ENCODE peak calls at places on chromosomes 4 and X, in six cellular contexts. L is H7, M is AG10803, Y is cardiac fibroblast, O is A549, G is SJSA1. R is an unnamed sample.

GRCh38 chrX:75547783-75548182 is 24.9 kb upstream of the ZDHHC15 start:
- DNase-seq in L (no peak), M (peak; percentile 1), Y (peak; percentile 1), O (no peak), G (no peak), R (peak; percentile 18)

GRCh38 chrX:11376163-11376562 is 83.0 kb downstream of the AMELX start:
- DNase-seq in L (no peak), M (no peak), Y (no peak), O (no peak), G (no peak), R (no peak)

GRCh38 chr4:150385606-150386005 is 196.3 kb upstream of the MAB21L2 start:
- DNase-seq in L (no peak), M (peak; percentile 95), Y (peak; percentile 94), O (no peak), G (no peak), R (peak; percentile 73)

GRCh38 chrX:12895856-12896255 is 10.6 kb upstream of the TLR8 start:
- DNase-seq in L (no peak), M (no peak), Y (peak; percentile 6), O (no peak), G (no peak), R (peak; percentile 48)

GRCh38 chr4:118774989-118775388 is 60.9 kb downstream of the SEC24D start:
- DNase-seq in L (no peak), M (no peak), Y (peak; percentile 45), O (no peak), G (no peak), R (no peak)

GRCh38 chr4:166675411-166675810 is 558.9 kb downstream of the SPOCK3 start:
- DNase-seq in L (no peak), M (no peak), Y (peak; percentile 61), O (no peak), G (no peak), R (no peak)

GRCh38 chrX:143632625-143633387 is 3.1 kb downstream of the SLITRK4 start:
- DNase-seq in L (no peak), M (no peak), Y (peak; percentile 40), O (no peak), G (no peak), R (peak; percentile 80)

GRCh38 chrX:17601816-17602215 is 135.5 kb upstream of the SCML1 start:
- DNase-seq in L (peak; percentile 23), M (no peak), Y (no peak), O (no peak), G (no peak), R (no peak)

GRCh38 chrX:67613366-67613765 is 69.5 kb downstream of the AR start:
- DNase-seq in L (no peak), M (peak; percentile 28), Y (peak; percentile 48), O (no peak), G (peak; percentile 54), R (no peak)

GRCh38 chrX:140762061-140762460 is 52.5 kb downstream of the LINC00632 start:
- DNase-seq in L (peak; percentile 29), M (peak; percentile 74), Y (peak; percentile 76), O (peak; percentile 21), G (peak; percentile 12), R (peak; percentile 67)

GRCh38 chr4:13888112-13888511 is 260.6 kb upstream of the BOD1L1 start:
- DNase-seq in L (no peak), M (peak; percentile 94), Y (peak; percentile 96), O (no peak), G (peak; percentile 80), R (no peak)

GRCh38 chr4:148214529-148215166 is 227.6 kb downstream of the NR3C2 start:
- DNase-seq in L (no peak), M (peak; percentile 52), Y (no peak), O (no peak), G (no peak), R (no peak)

GRCh38 chr4:31097999-31098398 is 377.8 kb downstream of the PCDH7 start:
- DNase-seq in L (no peak), M (no peak), Y (no peak), O (no peak), G (no peak), R (no peak)

GRCh38 chr4:87150498-87151261 is 69.7 kb downstream of the KLHL8 start:
- DNase-seq in L (peak; percentile 48), M (peak; percentile 69), Y (peak; percentile 84), O (peak; percentile 13), G (peak; percentile 74), R (peak; percentile 79)

GRCh38 chrX:129876734-129877395 is 29.1 kb upstream of the UTP14A start:
- DNase-seq in L (no peak), M (peak; percentile 69), Y (peak; percentile 68), O (peak; percentile 15), G (peak; percentile 75), R (no peak)

GRCh38 chr4:84401669-84402068 is 97.4 kb downstream of the NKX6-1 start:
- DNase-seq in L (no peak), M (no peak), Y (no peak), O (no peak), G (no peak), R (no peak)

GRCh38 chr4:26028793-26029511 is 114.9 kb downstream of the SMIM20 start:
- DNase-seq in L (peak; percentile 89), M (peak; percentile 65), Y (peak; percentile 71), O (no peak), G (no peak), R (peak; percentile 83)
- H3K4me3 ChIP-seq in L (peak overlapping the region; percentile 49), M (peak overlapping the region; percentile 15), Y (no peak overlapping the region), O (no peak overlapping the region), G (no peak overlapping the region), R (no peak overlapping the region)

DNA sequence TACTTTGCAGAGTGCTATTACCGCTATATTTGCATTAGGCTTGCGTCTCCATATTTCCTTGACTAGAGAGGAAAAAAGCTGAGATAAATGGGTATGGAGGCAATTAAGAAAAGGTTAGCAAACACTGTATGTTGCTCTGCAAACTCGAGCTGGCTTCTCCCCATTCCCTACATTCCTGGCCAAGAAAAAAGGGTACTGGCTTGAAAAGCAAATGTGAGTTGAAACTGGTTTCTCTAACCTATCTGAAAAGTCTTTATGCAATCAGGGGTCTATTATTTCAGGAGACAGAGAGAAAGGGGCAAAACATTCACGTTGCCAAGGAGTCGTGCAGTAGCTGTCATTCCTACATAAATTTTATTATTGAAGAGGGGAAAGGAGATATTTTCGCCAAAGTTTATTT is 2.1 kb downstream of the TMEM47 start:
- DNase-seq in L (no peak), M (peak; percentile 33), Y (peak; percentile 22), O (no peak), G (peak; percentile 37), R (peak; percentile 28)
- H3K4me3 ChIP-seq in L (peak overlapping the region; percentile 66), M (peak overlapping the region; percentile 80), Y (peak overlapping the region; percentile 75), O (no peak overlapping the region), G (peak overlapping the region; percentile 78), R (peak overlapping the region; percentile 77)

GRCh38 chrX:102958794-102959193 is 21.7 kb downstream of the RAB40AL start:
- DNase-seq in L (no peak), M (no peak), Y (peak; percentile 9), O (no peak), G (no peak), R (peak; percentile 5)
- H3K4me3 ChIP-seq in L (no peak overlapping the region), M (no peak overlapping the region), Y (no peak overlapping the region), O (no peak overlapping the region), G (no peak overlapping the region), R (no peak overlapping the region)

GRCh38 chr4:109043286-109043685 is 259.2 kb downstream of the COL25A1 start:
- DNase-seq in L (no peak), M (no peak), Y (no peak), O (no peak), G (no peak), R (no peak)

GRCh38 chr4:109044446-109044845 is 258.0 kb downstream of the COL25A1 start:
- DNase-seq in L (no peak), M (no peak), Y (peak; percentile 26), O (no peak), G (no peak), R (no peak)

GRCh38 chr4:109049926-109050325 is 252.5 kb downstream of the COL25A1 start:
- DNase-seq in L (no peak), M (no peak), Y (no peak), O (no peak), G (no peak), R (no peak)

GRCh38 chr4:109051054-109051453 is 251.4 kb downstream of the COL25A1 start:
- DNase-seq in L (no peak), M (no peak), Y (no peak), O (no peak), G (no peak), R (no peak)

GRCh38 chr4:109046549-109047171 is 255.8 kb downstream of the COL25A1 start:
- DNase-seq in L (no peak), M (peak; percentile 63), Y (peak; percentile 58), O (no peak), G (no peak), R (peak; percentile 82)
- H3K4me3 ChIP-seq in L (no peak overlapping the region), M (peak overlapping the region; percentile 49), Y (peak overlapping the region; percentile 4), O (no peak overlapping the region), G (no peak overlapping the region), R (no peak overlapping the region)

DNA sequence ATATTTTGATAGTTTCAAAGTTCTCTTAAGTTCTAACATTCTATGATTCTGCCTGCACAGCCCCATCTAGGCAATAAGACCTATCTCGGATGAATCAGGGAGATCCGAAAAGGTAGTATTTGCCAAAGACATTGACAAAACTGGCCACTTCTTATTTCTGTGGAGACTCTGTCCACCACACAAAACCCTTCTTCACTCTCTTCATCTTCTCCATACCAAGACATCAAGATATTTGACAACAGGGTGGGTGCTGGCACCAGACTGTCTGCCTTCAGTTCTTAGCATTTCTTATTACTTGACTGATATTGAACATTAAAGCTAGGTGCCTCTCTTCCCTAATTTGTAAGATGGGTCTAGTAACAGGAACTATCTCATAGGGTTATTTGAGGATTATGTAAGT is 1.8 kb upstream of the UNC5C start:
- DNase-seq in L (no peak), M (no peak), Y (no peak), O (no peak), G (no peak), R (no peak)
- H3K4me3 ChIP-seq in L (no peak overlapping the region), M (no peak overlapping the region), Y (no peak overlapping the region), O (no peak overlapping the region), G (no peak overlapping the region), R (peak overlapping the region; percentile 79)

GRCh38 chr4:94653984-94654609 is 103.7 kb upstream of the BMPR1B start:
- DNase-seq in L (no peak), M (no peak), Y (no peak), O (peak; percentile 24), G (no peak), R (no peak)

GRCh38 chr4:94654714-94655113 is 103.0 kb upstream of the BMPR1B start:
- DNase-seq in L (no peak), M (no peak), Y (no peak), O (no peak), G (no peak), R (no peak)

GRCh38 chr4:94650129-94650495 is 107.6 kb upstream of the BMPR1B start:
- DNase-seq in L (no peak), M (no peak), Y (peak; percentile 29), O (no peak), G (no peak), R (peak; percentile 29)

GRCh38 chr4:94650690-94651089 is 107.1 kb upstream of the BMPR1B start:
- DNase-seq in L (no peak), M (no peak), Y (no peak), O (peak; percentile 22), G (no peak), R (peak; percentile 36)

DNA sequence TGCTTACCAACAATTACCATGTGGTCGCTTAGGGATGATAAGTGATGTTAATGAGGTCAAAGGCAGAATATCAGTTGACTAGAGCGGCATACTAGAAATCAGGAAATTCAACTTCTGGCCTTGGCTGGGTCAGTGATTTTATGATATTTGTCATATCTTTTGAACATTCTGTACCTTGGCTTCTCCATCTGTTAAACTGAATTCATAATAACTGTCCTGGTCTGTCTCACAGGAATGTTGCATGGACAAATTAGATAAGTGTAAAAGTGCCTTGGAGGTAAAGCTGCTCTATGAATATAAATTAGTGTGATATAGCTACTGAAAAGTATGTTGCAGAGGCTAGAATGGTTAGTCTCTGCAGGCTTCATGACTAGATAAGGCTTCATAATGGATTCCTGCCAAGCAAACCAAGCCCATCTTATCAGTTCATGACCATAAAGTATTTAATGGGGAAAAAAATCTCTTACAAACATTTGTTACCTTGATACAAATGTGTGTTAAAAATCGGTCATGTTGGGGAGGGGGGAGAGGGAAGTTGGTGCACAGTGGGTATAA is 104.6 kb upstream of the BMPR1B start:
- DNase-seq in L (no peak), M (no peak), Y (no peak), O (no peak), G (no peak), R (no peak)
- H3K4me3 ChIP-seq in L (no peak overlapping the region), M (no peak overlapping the region), Y (no peak overlapping the region), O (no peak overlapping the region), G (no peak overlapping the region), R (no peak overlapping the region)